ENCODE peak calls at places on chromosome 3, in six cellular contexts. Q is AG04449, W is IMR-90, O is GM12878, L is fibroblast of the aortic adventitia, G is fibroblast of mammary gland. B is an unnamed sample.

GRCh38 chr3:139537325-139537724 is 2.2 kb downstream of the RBP1 start:
- DNase-seq in W (peak; percentile 75), Q (no peak), G (peak; percentile 64), L (peak; percentile 80), O (no peak), B (no peak)

GRCh38 chr3:161273589-161274218 is 52.6 kb downstream of the NMD3 start:
- DNase-seq in L (peak; percentile 75), G (peak; percentile 62), W (peak; percentile 52), Q (no peak), O (no peak), B (no peak)

GRCh38 chr3:15924914-15925313 is 127.1 kb upstream of the ANKRD28 start:
- DNase-seq in L (no peak), O (no peak), G (no peak), W (no peak), Q (no peak), B (no peak)

GRCh38 chr3:177123820-177124219 is 73.5 kb downstream of the TBL1XR1 start:
- DNase-seq in L (no peak), Q (no peak), W (no peak), O (no peak), G (no peak), B (no peak)

GRCh38 chr3:194070634-194071409 is 65.1 kb upstream of the HES1 start:
- DNase-seq in O (peak; percentile 50), L (peak; percentile 76), Q (no peak), G (peak; percentile 85), W (peak; percentile 87), B (peak; percentile 49)

GRCh38 chr3:64651286-64651685 is 36.5 kb downstream of the ADAMTS9 start:
- DNase-seq in G (no peak), W (no peak), O (no peak), Q (no peak), L (no peak), B (no peak)

GRCh38 chr3:99625643-99626414 is 12.6 kb upstream of the COL8A1 start:
- DNase-seq in W (peak; percentile 84), O (no peak), Q (no peak), G (peak; percentile 80), L (peak; percentile 40), B (peak; percentile 77)

GRCh38 chr3:45688194-45688881 is 858 bp upstream of the SACM1L start:
- DNase-seq in W (peak; percentile 33), L (no peak), G (no peak), Q (no peak), O (no peak), B (no peak)

GRCh38 chr3:2635511-2635910 is 474.7 kb downstream of the IL5RA start:
- DNase-seq in G (no peak), O (no peak), W (no peak), Q (no peak), L (no peak), B (no peak)

GRCh38 chr3:146326875-146327543 is 76.1 kb upstream of the PLSCR4 start:
- DNase-seq in W (peak; percentile 82), O (no peak), Q (peak; percentile 26), G (peak; percentile 83), L (peak; percentile 88), B (peak; percentile 53)

GRCh38 chr3:190384241-190384863 is 3.6 kb upstream of the CLDN16 start:
- DNase-seq in L (peak; percentile 68), W (peak; percentile 69), Q (no peak), O (peak; percentile 19), G (peak; percentile 69), B (no peak)

GRCh38 chr3:181710581-181711255 is 1.0 kb upstream of the SOX2 start:
- DNase-seq in L (peak; percentile 26), G (peak; percentile 21), W (no peak), O (no peak), Q (no peak), B (no peak)

GRCh38 chr3:128372281-128372680 is 94.4 kb downstream of the DNAJB8 start:
- DNase-seq in G (no peak), L (no peak), O (peak; percentile 37), W (no peak), Q (no peak), B (no peak)

GRCh38 chr3:128556384-128556783 is 63.4 kb upstream of the GATA2 start:
- DNase-seq in Q (no peak), O (no peak), L (no peak), G (no peak), W (no peak), B (no peak)

GRCh38 chr3:177934001-177934891 is 602.0 kb upstream of the KCNMB2 start:
- DNase-seq in G (peak; percentile 71), Q (peak; percentile 69), O (no peak), W (peak; percentile 60), L (peak; percentile 79), B (peak; percentile 84)

GRCh38 chr3:99777210-99777549 is 40.5 kb upstream of the CMSS1 start:
- DNase-seq in O (no peak), W (no peak), G (no peak), Q (no peak), L (peak; percentile 42), B (no peak)

DNA sequence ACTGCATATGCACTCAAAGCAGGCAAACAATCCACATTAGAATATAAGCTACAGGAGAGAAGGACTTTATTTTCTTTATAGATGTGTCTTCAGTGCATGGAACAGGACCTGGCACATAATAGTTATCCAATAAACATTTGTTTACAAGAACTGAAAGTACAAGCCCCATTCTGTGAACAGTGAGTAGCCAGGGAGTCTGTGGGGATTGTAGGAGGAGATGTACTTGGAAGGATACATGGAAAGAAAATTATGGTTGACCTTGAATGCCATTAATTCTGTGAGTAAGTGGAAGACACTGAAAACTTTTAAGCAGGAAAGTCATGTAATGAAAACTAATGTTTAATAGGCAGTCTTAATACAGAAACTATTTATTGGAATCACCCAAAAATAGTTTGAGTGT is 28.3 kb downstream of the MASP1 start:
- DNase-seq in O (no peak), W (peak; percentile 28), G (peak; percentile 68), L (peak; percentile 43), Q (no peak), B (no peak)
- TF ChIP-seq CTCF in O (no peak), W (no peak), G (no peak), L (no peak), Q (no peak), B (no peak)

GRCh38 chr3:126197854-126198584 is 17.6 kb upstream of the ALDH1L1 start:
- DNase-seq in L (peak; percentile 72), O (no peak), W (peak; percentile 60), Q (no peak), G (peak; percentile 66), B (peak; percentile 16)
- TF ChIP-seq CTCF in L (peak; percentile 86), O (peak; percentile 75), W (peak; percentile 72), Q (peak; percentile 89), G (peak; percentile 88), B (peak; percentile 87)

DNA sequence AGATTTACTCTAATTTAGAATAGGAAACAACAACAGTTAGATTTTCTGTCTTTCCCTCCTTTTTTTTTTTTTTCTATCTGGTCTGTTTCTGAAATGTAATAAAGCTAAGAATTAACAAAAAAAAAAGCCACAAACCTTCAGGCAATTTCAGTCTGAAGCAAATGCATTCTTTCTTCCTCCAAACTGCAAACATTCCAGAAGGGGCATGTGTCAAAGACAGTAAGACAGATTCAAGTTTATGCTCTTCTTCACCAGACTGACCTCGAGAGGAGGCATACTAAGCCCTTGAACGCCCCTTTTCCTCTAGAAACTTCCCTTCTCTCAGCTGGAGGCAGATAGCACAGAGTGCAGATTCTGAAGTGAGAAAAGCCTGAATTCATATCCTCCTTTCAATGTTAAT is 654.6 kb upstream of the LMCD1 start:
- DNase-seq in L (no peak), W (no peak), O (no peak), Q (no peak), G (no peak), B (no peak)
- TF ChIP-seq CTCF in L (no peak), W (no peak), O (no peak), Q (no peak), G (no peak), B (no peak)

GRCh38 chr3:184414418-184415228 is 34.8 kb downstream of the CHRD start:
- DNase-seq in L (no peak), W (no peak), O (no peak), Q (no peak), G (no peak), B (no peak)

GRCh38 chr3:184415229-184415517 is 35.3 kb downstream of the CHRD start:
- DNase-seq in Q (no peak), O (no peak), G (no peak), L (no peak), W (no peak), B (no peak)

GRCh38 chr3:184419171-184419570 is 39.3 kb downstream of the CHRD start:
- DNase-seq in W (no peak), O (no peak), Q (no peak), G (no peak), L (no peak), B (no peak)

GRCh38 chr3:184423567-184423966 is 43.7 kb downstream of the CHRD start:
- DNase-seq in G (peak; percentile 30), L (no peak), W (no peak), Q (no peak), O (no peak), B (no peak)

DNA sequence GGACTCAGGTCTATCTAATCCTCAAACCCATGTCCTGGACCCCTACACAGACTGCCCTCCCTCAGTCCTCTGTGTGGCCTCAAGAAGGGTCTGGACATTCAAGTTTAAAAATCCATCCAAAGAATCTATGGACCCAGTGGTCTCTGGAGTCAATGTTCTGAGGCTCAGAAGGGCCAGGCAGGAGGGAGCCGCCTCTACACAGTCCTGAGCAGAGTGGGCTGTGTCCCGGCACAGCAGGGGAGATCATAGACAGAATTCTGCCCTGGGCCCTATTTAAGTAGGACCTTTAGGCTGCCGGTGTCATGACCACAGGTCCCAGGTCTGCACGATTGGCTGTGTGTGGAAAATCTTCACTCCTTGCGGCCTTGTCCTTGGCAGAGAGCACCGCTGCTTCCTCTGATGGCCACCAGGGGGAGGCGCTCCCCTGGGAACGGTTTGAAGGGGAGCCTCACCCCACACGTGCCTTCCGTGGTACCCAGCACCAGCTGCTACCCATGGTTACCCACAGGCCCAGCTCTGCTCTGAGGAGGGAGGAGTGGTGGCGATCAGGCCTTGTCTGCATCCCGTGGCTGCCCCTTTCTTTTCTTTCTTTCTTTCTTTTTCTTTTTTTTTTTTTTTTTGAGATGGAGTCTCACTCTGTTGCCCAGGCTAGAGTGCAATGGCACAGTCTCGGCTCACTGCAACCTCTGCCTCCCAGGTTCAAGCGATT is 37.9 kb downstream of the CHRD start:
- DNase-seq in Q (no peak), W (peak; percentile 51), O (peak; percentile 8), L (peak; percentile 64), G (peak; percentile 63), B (peak; percentile 22)
- TF ChIP-seq CTCF in Q (peak; percentile 99), W (peak; percentile 82), O (peak; percentile 90), L (peak; percentile 98), G (peak; percentile 94), B (peak; percentile 96)

DNA sequence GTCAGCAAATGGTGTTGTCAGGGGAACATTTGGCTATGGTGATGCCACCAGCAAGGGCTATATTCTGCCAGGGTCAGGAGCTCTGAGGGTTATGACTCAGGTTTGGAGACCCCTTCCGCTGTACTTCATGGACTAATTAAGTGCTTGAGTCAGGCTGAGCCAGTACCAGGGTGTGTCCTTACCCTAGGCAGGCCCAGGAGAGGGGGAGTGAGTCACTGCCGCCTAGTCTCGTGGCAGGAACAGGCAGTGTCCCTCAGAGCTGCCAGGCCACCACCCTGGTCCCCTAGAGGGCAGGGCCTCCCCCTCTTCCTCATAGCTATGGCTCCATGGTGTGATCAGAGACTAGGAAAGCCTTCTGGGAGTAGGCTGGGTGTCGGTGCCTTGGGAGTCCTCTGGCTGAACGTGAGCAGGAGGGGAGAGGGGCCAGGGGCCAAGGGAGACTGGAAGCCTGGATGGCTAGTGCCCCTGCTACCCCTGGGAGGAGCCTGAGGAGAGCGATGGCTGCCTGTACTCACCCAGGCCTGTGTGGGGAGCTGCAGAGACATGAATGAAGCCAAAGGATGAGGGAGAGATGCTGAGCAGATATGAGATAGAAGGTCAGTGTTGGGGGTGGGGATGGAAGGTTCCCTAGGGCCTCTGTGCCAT is 10.6 kb downstream of the MAPKAPK3 start:
- DNase-seq in O (no peak), Q (no peak), W (peak; percentile 69), L (peak; percentile 56), G (peak; percentile 89), B (no peak)
- TF ChIP-seq CTCF in O (peak; percentile 27), Q (peak; percentile 55), W (peak; percentile 45), L (peak; percentile 38), G (peak; percentile 40), B (peak; percentile 42)

B was measured in AG09319.